ENCODE peak calls at places on chromosomes 6 and 20, in nine cellular contexts. D is AG04450; U is prostate gland; I is T-helper 9 cell; T is endodermal cell; L is adrenal gland; C is activated T-cell treated with anti-CD3 and anti-CD28 coated beads, Interleukin-2, amount 50 U/mL, for 72 hours; B is RPMI7951; Y is gastrocnemius medialis. R is an unnamed sample.

GRCh38 chr20:31605902-31606677 is 1.0 kb downstream of the ID1 start:
- DNase-seq in D (no peak), U (peak), I (no peak), T (peak), L (no peak), C (no peak), B (no peak), Y (no peak), R (no peak)

GRCh38 chr6:133855994-133856393 is 32.9 kb upstream of the TCF21 start:
- DNase-seq in D (no peak), U (no peak), I (no peak), T (no peak), L (no peak), C (no peak), B (no peak), Y (no peak), R (no peak)

GRCh38 chr6:38503940-38504682 is 135.6 kb downstream of the BTBD9 start:
- DNase-seq in D (no peak), U (no peak), I (no peak), T (no peak), L (no peak), C (no peak), B (no peak), Y (no peak), R (no peak)

GRCh38 chr6:56448056-56448455 is 194.6 kb downstream of the DST start:
- DNase-seq in D (no peak), U (no peak), I (no peak), T (no peak), L (no peak), C (no peak), B (no peak), Y (no peak), R (no peak)

GRCh38 chr20:8132015-8132631 is at the start of gene PLCB1:
- DNase-seq in D (peak), U (peak), I (peak), T (peak), L (peak), C (peak), B (peak), Y (peak), R (peak)

GRCh38 chr6:43954311-43955131 is 172.7 kb downstream of the MRPL14 start:
- DNase-seq in D (no peak), U (no peak), I (no peak), T (peak), L (peak), C (no peak), B (no peak), Y (peak), R (no peak)

GRCh38 chr6:4564746-4565145 is 211.5 kb upstream of the CDYL start:
- DNase-seq in D (no peak), U (no peak), I (no peak), T (no peak), L (no peak), C (no peak), B (no peak), Y (no peak), R (no peak)

GRCh38 chr20:61765871-61766654 is 299.6 kb downstream of the TAF4 start:
- DNase-seq in D (no peak), U (no peak), I (no peak), T (peak), L (no peak), C (no peak), B (no peak), Y (no peak), R (no peak)

GRCh38 chr6:38634518-38634917 is 5.2 kb downstream of the BTBD9 start:
- DNase-seq in D (no peak), U (no peak), I (no peak), T (no peak), L (no peak), C (no peak), B (peak), Y (no peak), R (no peak)

GRCh38 chr6:157762636-157763035 is 60.4 kb upstream of the SNX9 start:
- DNase-seq in D (no peak), U (no peak), I (no peak), T (peak), L (no peak), C (no peak), B (no peak), Y (no peak), R (peak)

GRCh38 chr6:42402184-42402583 is 49.5 kb downstream of the TRERF1 start:
- DNase-seq in D (no peak), U (no peak), I (no peak), T (no peak), L (no peak), C (peak), B (peak), Y (no peak), R (no peak)

GRCh38 chr20:43749734-43750294 is 23.0 kb upstream of the GTSF1L start:
- DNase-seq in D (no peak), U (peak), I (peak), T (peak), L (peak), C (peak), B (peak), Y (peak), R (peak)

GRCh38 chr6:40796280-40797223 is 209.4 kb upstream of the LRFN2 start:
- DNase-seq in D (no peak), U (no peak), I (no peak), T (no peak), L (no peak), C (no peak), B (peak), Y (no peak), R (no peak)

GRCh38 chr6:146878564-146879343 is 280.0 kb downstream of the ADGB start:
- DNase-seq in D (no peak), U (no peak), I (no peak), T (no peak), L (no peak), C (no peak), B (no peak), Y (no peak), R (no peak)

GRCh38 chr20:49268600-49269365 is 9.1 kb downstream of the ZNFX1 start:
- DNase-seq in D (peak), U (no peak), I (no peak), T (no peak), L (no peak), C (no peak), B (peak), Y (no peak), R (no peak)

GRCh38 chr6:48664850-48665249 is 553.9 kb upstream of the PTCHD4 start:
- DNase-seq in D (peak), U (no peak), I (no peak), T (no peak), L (no peak), C (no peak), B (peak), Y (no peak), R (no peak)

GRCh38 chr6:137722749-137723272 is 144.2 kb upstream of the TNFAIP3 start:
- DNase-seq in D (no peak), U (no peak), I (no peak), T (no peak), L (no peak), C (peak), B (no peak), Y (no peak), R (no peak)

GRCh38 chr6:101761124-101761601 is 367.7 kb downstream of the GRIK2 start:
- DNase-seq in D (peak), U (no peak), I (no peak), T (no peak), L (peak), C (no peak), B (peak), Y (no peak), R (no peak)

GRCh38 chr6:2133718-2134310 is 111.6 kb downstream of the GMDS start:
- DNase-seq in D (no peak), U (no peak), I (no peak), T (no peak), L (no peak), C (no peak), B (no peak), Y (no peak), R (no peak)

GRCh38 chr6:43951756-43952675 is 175.2 kb downstream of the MRPL14 start:
- DNase-seq in D (no peak), U (no peak), I (no peak), T (peak), L (peak), C (no peak), B (peak), Y (no peak), R (no peak)

GRCh38 chr6:33279971-33280511 is 3.1 kb downstream of the B3GALT4 start:
- DNase-seq in D (no peak), U (no peak), I (no peak), T (peak), L (no peak), C (no peak), B (peak), Y (no peak), R (no peak)

GRCh38 chr6:158607411-158608170 is 37.0 kb downstream of the DYNLT1 start:
- DNase-seq in D (no peak), U (no peak), I (no peak), T (no peak), L (no peak), C (no peak), B (peak), Y (no peak), R (no peak)

GRCh38 chr20:58546312-58546711 is 31.1 kb upstream of the APCDD1L start:
- DNase-seq in D (no peak), U (no peak), I (no peak), T (peak), L (no peak), C (no peak), B (no peak), Y (no peak), R (no peak)

GRCh38 chr6:165117121-165117520 is 192.3 kb downstream of the C6orf118 start:
- DNase-seq in D (no peak), U (no peak), I (no peak), T (no peak), L (no peak), C (no peak), B (peak), Y (no peak), R (no peak)

GRCh38 chr6:12718025-12718424 is 1.5 kb downstream of the PHACTR1 start:
- DNase-seq in D (no peak), U (no peak), I (no peak), T (no peak), L (no peak), C (no peak), B (peak), Y (no peak), R (no peak)

GRCh38 chr6:157774153-157775135 is 48.6 kb upstream of the SNX9 start:
- DNase-seq in D (no peak), U (peak), I (no peak), T (peak), L (no peak), C (no peak), B (no peak), Y (no peak), R (peak)

GRCh38 chr6:82362144-82362543 is 1.5 kb upstream of the TPBG start:
- DNase-seq in D (no peak), U (no peak), I (no peak), T (no peak), L (no peak), C (no peak), B (no peak), Y (no peak), R (no peak)

GRCh38 chr20:5065489-5066383 is 54.0 kb downstream of the PCNA start:
- DNase-seq in D (peak), U (no peak), I (no peak), T (peak), L (peak), C (peak), B (peak), Y (peak), R (no peak)

GRCh38 chr6:42049116-42049809 is 1.1 kb upstream of the TAF8 start:
- DNase-seq in D (no peak), U (peak), I (no peak), T (no peak), L (peak), C (no peak), B (no peak), Y (no peak), R (no peak)

GRCh38 chr6:43582911-43583310 is 6.9 kb downstream of the POLH start:
- DNase-seq in D (no peak), U (no peak), I (no peak), T (no peak), L (no peak), C (no peak), B (no peak), Y (no peak), R (no peak)

GRCh38 chr6:3797231-3798200 is 46.0 kb upstream of the PXDC1 start:
- DNase-seq in D (peak), U (no peak), I (no peak), T (no peak), L (no peak), C (no peak), B (peak), Y (no peak), R (no peak)